ENCODE peak calls at places on chromosome X, in four cellular contexts. O is CD8-positive, alpha-beta T cell; W is astrocyte of the spinal cord; L is IMR-90. F is an unnamed sample.

GRCh38 chrX:97471071-97471470 is 587.4 kb downstream of the RPA4 start:
- DNase-seq in O (no peak), W (no peak), L (no peak), F (no peak)

GRCh38 chrX:9821581-9821980 is 35.4 kb downstream of the SHROOM2 start:
- DNase-seq in O (no peak), W (no peak), L (no peak), F (no peak)

GRCh38 chrX:3362956-3363355 is 16.5 kb upstream of the MXRA5 start:
- DNase-seq in O (no peak), W (no peak), L (no peak), F (no peak)

GRCh38 chrX:84729809-84730208 is 227.6 kb upstream of the HDX start:
- DNase-seq in O (no peak), W (peak), L (peak), F (no peak)

GRCh38 chrX:154008521-154008920 is 11.2 kb downstream of the IRAK1 start:
- DNase-seq in O (no peak), W (no peak), L (no peak), F (no peak)

GRCh38 chrX:107324493-107325310 is 118.3 kb downstream of the DNAAF6 start:
- DNase-seq in O (no peak), W (peak), L (peak), F (no peak)

GRCh38 chrX:38975368-38975767 is 174.1 kb downstream of the MID1IP1 start:
- DNase-seq in O (no peak), W (no peak), L (no peak), F (no peak)

GRCh38 chrX:101958139-101958538 is 26.3 kb upstream of the ZMAT1 start:
- DNase-seq in O (no peak), W (peak), L (peak), F (no peak)

GRCh38 chrX:128517691-128518090 is 465.5 kb upstream of the ACTRT1 start:
- DNase-seq in O (no peak), W (no peak), L (no peak), F (no peak)

GRCh38 chrX:47619486-47620302 is at the start of gene SYN1:
- DNase-seq in O (peak), W (peak), L (peak), F (peak)

GRCh38 chrX:136822337-136823095 is 41.8 kb upstream of the ARHGEF6 start:
- DNase-seq in O (no peak), W (peak), L (no peak), F (no peak)

GRCh38 chrX:136766785-136767103 is 14.0 kb downstream of the ARHGEF6 start:
- DNase-seq in O (no peak), W (no peak), L (no peak), F (no peak)

GRCh38 chrX:151902813-151903591 is 9.7 kb upstream of the MAGEA4 start:
- DNase-seq in O (no peak), W (peak), L (peak), F (no peak)

GRCh38 chrX:130084651-130085237 is 25.6 kb downstream of the ELF4 start:
- DNase-seq in O (no peak), W (no peak), L (no peak), F (no peak)

GRCh38 chrX:12843061-12843667 is 23.7 kb upstream of the TLR7 start:
- DNase-seq in O (no peak), W (no peak), L (no peak), F (no peak)

GRCh38 chrX:139204576-139204902 is 326.0 kb upstream of the F9 start:
- DNase-seq in O (no peak), W (no peak), L (no peak), F (no peak)

GRCh38 chrX:155888139-155888538 is 7.0 kb downstream of the VAMP7 start:
- DNase-seq in O (no peak), W (peak), L (peak), F (no peak)

GRCh38 chrX:65516756-65517155 is 17.8 kb downstream of the LAS1L start:
- DNase-seq in O (no peak), W (no peak), L (no peak), F (no peak)

GRCh38 chrX:323721-324628 is 5.4 kb upstream of the GTPBP6 start:
- DNase-seq in O (no peak), W (peak), L (peak), F (no peak)

GRCh38 chrX:1389181-1389992 is 2.5 kb downstream of the SLC25A6 start:
- DNase-seq in O (no peak), W (no peak), L (no peak), F (peak)

GRCh38 chrX:1448793-1449580 is 3.7 kb downstream of the ASMTL start:
- DNase-seq in O (no peak), W (no peak), L (no peak), F (no peak)

GRCh38 chrX:63115196-63115595 is 235.9 kb downstream of the SPIN4 start:
- DNase-seq in O (no peak), W (no peak), L (no peak), F (no peak)

GRCh38 chrX:133670394-133670793 is 255.1 kb upstream of the GPC4 start:
- DNase-seq in O (no peak), W (peak), L (peak), F (no peak)

GRCh38 chrX:139890991-139891700 is 41.7 kb downstream of the ATP11C start:
- DNase-seq in O (no peak), W (peak), L (peak), F (no peak)

GRCh38 chrX:9663216-9663615 is 102.4 kb downstream of the GPR143 start:
- DNase-seq in O (no peak), W (no peak), L (no peak), F (no peak)

DNA sequence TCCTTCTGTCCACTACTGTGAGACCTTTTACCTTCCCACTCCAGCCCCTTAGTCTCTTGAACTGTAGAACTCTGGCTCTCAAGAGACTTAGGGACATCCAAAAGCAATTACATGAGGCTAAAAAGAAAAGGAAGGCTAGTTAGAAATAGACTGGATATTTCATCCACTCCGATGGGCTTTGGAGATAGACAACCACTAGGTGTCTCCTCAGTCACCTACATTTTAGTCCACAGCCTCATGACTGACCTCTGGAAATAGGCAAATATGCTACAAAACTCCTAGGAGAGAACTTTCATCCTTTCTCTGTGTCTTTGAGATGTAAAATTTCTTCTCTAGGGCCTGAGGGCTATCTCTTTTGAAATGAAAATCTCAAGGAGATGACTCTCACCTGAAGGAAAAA is 45.1 kb upstream of the LAMP2 start:
- DNase-seq in O (no peak), W (peak), L (peak), F (no peak)
- TF ChIP-seq CTCF in O (no peak), W (peak), L (peak), F (no peak)

GRCh38 chrX:23621621-23622265 is 45.5 kb upstream of the PRDX4 start:
- DNase-seq in O (no peak), W (no peak), L (no peak), F (no peak)

GRCh38 chrX:23631136-23631535 is 36.2 kb upstream of the PRDX4 start:
- DNase-seq in O (no peak), W (no peak), L (peak), F (no peak)

GRCh38 chrX:23623797-23624196 is 43.5 kb upstream of the PRDX4 start:
- DNase-seq in O (no peak), W (no peak), L (no peak), F (no peak)

GRCh38 chrX:23626651-23627050 is 40.6 kb upstream of the PRDX4 start:
- DNase-seq in O (no peak), W (no peak), L (no peak), F (no peak)
- TF ChIP-seq CTCF in O (no peak), W (peak), L (no peak), F (no peak)

GRCh38 chrX:53171356-53171755 is 53.7 kb downstream of the KDM5C start:
- DNase-seq in O (no peak), W (no peak), L (no peak), F (no peak)
- TF ChIP-seq CTCF in O (no peak), W (no peak), L (no peak), F (no peak)

GRCh38 chrX:131621650-131622049 is 77.8 kb downstream of the OR13H1 start:
- DNase-seq in O (no peak), W (no peak), L (no peak), F (no peak)

GRCh38 chrX:131626681-131627296 is 82.9 kb downstream of the OR13H1 start:
- DNase-seq in O (no peak), W (peak), L (no peak), F (no peak)
- TF ChIP-seq CTCF in O (no peak), W (peak), L (no peak), F (no peak)

GRCh38 chrX:138128025-138128671 is 562.2 kb downstream of the ZIC3 start:
- DNase-seq in O (no peak), W (peak), L (peak), F (no peak)
- TF ChIP-seq CTCF in O (no peak), W (peak), L (peak), F (peak)

GRCh38 chrX:147180886-147181285 is 366.3 kb upstream of the CXorf51A start:
- DNase-seq in O (no peak), W (no peak), L (no peak), F (no peak)
- TF ChIP-seq CTCF in O (no peak), W (no peak), L (no peak), F (no peak)

GRCh38 chrX:113747274-113747973 is 836.5 kb upstream of the HTR2C start:
- DNase-seq in O (no peak), W (no peak), L (no peak), F (no peak)

GRCh38 chrX:113741744-113742143 is 842.1 kb upstream of the HTR2C start:
- DNase-seq in O (no peak), W (peak), L (no peak), F (no peak)

GRCh38 chrX:113743069-113743468 is 840.8 kb upstream of the HTR2C start:
- DNase-seq in O (no peak), W (no peak), L (no peak), F (no peak)
- TF ChIP-seq CTCF in O (no peak), W (no peak), L (no peak), F (no peak)

GRCh38 chrX:109475174-109475891 is 6.6 kb downstream of the GUCY2F start:
- DNase-seq in O (no peak), W (peak), L (peak), F (no peak)

DNA sequence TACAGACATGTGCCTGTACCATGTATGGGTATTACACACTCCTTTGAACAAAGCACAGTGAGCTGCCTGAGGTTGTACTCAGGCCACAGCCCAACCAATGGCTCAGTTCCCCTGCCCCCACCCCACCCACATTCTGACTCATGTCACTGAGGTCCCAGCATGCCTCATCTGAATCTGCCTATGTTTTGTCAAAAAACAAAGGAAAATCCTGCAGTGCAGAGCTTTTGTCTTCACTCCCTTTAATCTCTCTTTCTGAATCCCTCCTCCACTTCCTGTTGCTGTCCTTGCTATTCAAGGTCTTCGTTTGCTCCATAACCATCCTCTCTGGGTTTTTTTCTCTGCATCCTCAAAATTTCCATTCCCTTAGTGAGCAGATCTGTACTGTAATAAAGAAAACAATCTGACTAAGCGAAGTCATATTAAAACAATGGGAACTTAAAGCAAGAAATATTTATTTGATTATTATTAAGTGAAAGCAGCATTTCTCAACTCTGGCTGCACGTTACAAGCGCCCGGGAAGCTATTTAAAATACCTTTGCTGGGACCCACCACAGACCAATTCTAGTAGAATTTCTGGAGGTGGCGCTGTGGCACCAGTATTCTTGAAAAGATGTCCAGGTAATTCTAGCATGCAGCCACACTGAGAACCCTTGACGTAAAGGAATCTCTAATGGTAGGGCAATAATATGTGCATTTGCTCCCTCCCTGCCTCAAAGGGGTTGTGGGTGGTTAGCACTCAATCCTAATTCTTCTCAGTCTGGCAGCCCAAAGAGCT is 8.8 kb downstream of the GUCY2F start:
- DNase-seq in O (no peak), W (peak), L (peak), F (no peak)
- TF ChIP-seq CTCF in O (no peak), W (peak), L (peak), F (no peak)

GRCh38 chrX:17082831-17083230 is 136.4 kb downstream of the REPS2 start:
- DNase-seq in O (no peak), W (no peak), L (no peak), F (no peak)
- TF ChIP-seq CTCF in O (no peak), W (no peak), L (no peak), F (no peak)